ENCODE peak calls at places on chromosomes 7 and 10, in eight cellular contexts. D, J, X, P, M, H, R and U are unnamed samples.

GRCh38 chr7:84553711-84554110 is 359.1 kb upstream of the SEMA3A start:
- DNase-seq in P (no peak), R (no peak), M (no peak), J (no peak), X (no peak), D (no peak), H (no peak), U (no peak)

GRCh38 chr7:124768525-124768924 is 2.9 kb upstream of the GPR37 start:
- DNase-seq in X (no peak), H (no peak), J (no peak), P (no peak), M (no peak), R (no peak), D (no peak), U (no peak)

GRCh38 chr10:133489816-133490588 is 36.3 kb downstream of the SCART1 start:
- DNase-seq in X (no peak), R (no peak), D (no peak), M (no peak), J (no peak), H (no peak), P (no peak), U (no peak)

GRCh38 chr7:14332155-14332554 is 342.7 kb upstream of the ETV1 start:
- DNase-seq in J (no peak), R (no peak), X (peak), P (no peak), M (no peak), D (no peak), H (no peak), U (no peak)

GRCh38 chr7:47422631-47423030 is 159.3 kb downstream of the TNS3 start:
- DNase-seq in M (no peak), H (no peak), J (no peak), D (no peak), P (no peak), R (no peak), X (no peak), U (no peak)

GRCh38 chr10:117217196-117217761 is 20.0 kb downstream of the KCNK18 start:
- DNase-seq in P (peak), H (no peak), M (no peak), J (no peak), D (no peak), R (no peak), X (peak), U (no peak)

GRCh38 chr7:33764752-33765451 is 140.4 kb upstream of the BMPER start:
- DNase-seq in H (no peak), P (no peak), R (no peak), J (no peak), D (no peak), M (no peak), X (peak), U (no peak)

GRCh38 chr7:4758111-4758510 is 17.3 kb upstream of the AP5Z1 start:
- DNase-seq in X (no peak), D (no peak), P (no peak), J (no peak), M (no peak), H (no peak), R (no peak), U (no peak)

GRCh38 chr10:1454428-1454827 is 282.9 kb downstream of the ADARB2 start:
- DNase-seq in H (no peak), J (no peak), D (no peak), M (peak), P (no peak), X (no peak), R (no peak), U (no peak)

GRCh38 chr7:49433794-49434193 is 339.6 kb upstream of the VWC2 start:
- DNase-seq in M (no peak), R (no peak), P (no peak), J (no peak), H (no peak), D (no peak), X (no peak), U (no peak)

GRCh38 chr10:73954737-73955136 is 43.2 kb upstream of the VCL start:
- DNase-seq in X (no peak), M (no peak), P (no peak), J (no peak), D (no peak), H (no peak), R (no peak), U (no peak)

GRCh38 chr10:130354976-130355795 is 219.0 kb downstream of the GLRX3 start:
- DNase-seq in D (no peak), J (no peak), X (no peak), R (peak), H (no peak), M (no peak), P (no peak), U (no peak)

GRCh38 chr10:114634607-114634974 is 23.5 kb downstream of the ABLIM1 start:
- DNase-seq in R (peak), D (peak), X (peak), J (no peak), P (no peak), M (no peak), H (no peak), U (no peak)

GRCh38 chr10:7245505-7245904 is 165.3 kb downstream of the SFMBT2 start:
- DNase-seq in R (no peak), H (no peak), P (no peak), D (no peak), X (no peak), M (no peak), J (no peak), U (no peak)

GRCh38 chr7:135801045-135801693 is 52.6 kb upstream of the FAM180A start:
- DNase-seq in H (no peak), J (peak), R (no peak), M (no peak), P (peak), D (peak), X (peak), U (no peak)

GRCh38 chr10:31947144-31947926 is 18.7 kb upstream of the ARHGAP12 start:
- DNase-seq in X (peak), P (peak), H (no peak), M (no peak), R (no peak), D (peak), J (no peak), U (no peak)

GRCh38 chr10:121596668-121597503 is 1.4 kb downstream of the FGFR2 start:
- DNase-seq in D (no peak), P (peak), J (peak), R (peak), X (peak), H (no peak), M (no peak), U (no peak)

GRCh38 chr10:48656241-48656921 is 28.3 kb upstream of the WDFY4 start:
- DNase-seq in J (peak), R (peak), X (peak), M (peak), P (peak), H (peak), D (peak), U (peak)

GRCh38 chr10:94192974-94193373 is 169.8 kb downstream of the NOC3L start:
- DNase-seq in X (no peak), R (no peak), H (no peak), D (no peak), P (no peak), M (no peak), J (no peak), U (no peak)

GRCh38 chr10:124744047-124744687 is at the start of gene FAM53B:
- DNase-seq in P (peak), J (peak), R (peak), X (peak), M (peak), H (peak), D (no peak), U (peak)
- TF ChIP-seq CTCF in P (no peak), J (no peak), R (peak), X (no peak), M (peak), H (no peak), D (no peak), U (no peak)

DNA sequence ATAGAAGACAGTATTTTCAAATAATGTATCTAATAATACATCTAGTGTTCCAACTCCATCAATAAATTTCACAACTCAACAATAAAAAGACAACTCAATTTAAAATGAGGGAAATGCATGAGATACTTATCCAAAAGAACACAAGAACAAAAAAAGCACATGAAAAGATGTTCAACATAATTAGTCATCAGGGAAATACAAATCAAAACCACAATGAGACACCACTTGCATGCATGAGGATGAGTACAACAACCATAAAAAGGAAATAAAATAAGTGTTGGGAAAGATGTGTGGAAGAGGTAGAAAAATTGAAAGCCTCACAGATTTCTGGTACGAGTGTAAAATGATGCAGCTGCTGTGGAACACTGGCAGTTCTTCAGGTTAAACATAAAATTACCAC is 111.6 kb upstream of the PTPRZ1 start:
- DNase-seq in X (peak), M (no peak), H (no peak), R (no peak), D (no peak), J (no peak), P (no peak), U (no peak)
- TF ChIP-seq CTCF in X (no peak), M (no peak), H (no peak), R (no peak), D (no peak), J (no peak), P (no peak), U (no peak)

DNA sequence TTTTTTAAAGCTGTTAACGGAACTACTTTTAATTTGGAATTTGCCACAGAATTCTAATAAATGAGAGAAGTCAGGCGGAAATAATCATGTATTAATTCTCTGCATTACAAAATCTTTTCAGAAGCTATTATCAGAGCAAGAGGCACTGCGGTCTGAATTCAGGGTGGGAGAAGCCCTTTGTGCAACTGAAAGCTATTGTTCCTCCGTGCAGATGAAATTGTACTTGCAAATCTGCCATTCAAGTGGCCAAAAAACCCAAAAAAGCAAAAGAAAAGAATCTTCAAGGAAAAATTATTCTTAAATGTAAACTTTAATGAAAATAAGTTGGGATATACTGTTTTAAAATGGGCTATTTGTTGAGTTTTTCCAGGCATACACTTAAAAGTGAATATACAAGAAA is 351.0 kb downstream of the DNAJB6 start:
- DNase-seq in R (no peak), X (no peak), D (no peak), J (no peak), M (no peak), H (no peak), P (no peak), U (no peak)
- TF ChIP-seq CTCF in R (no peak), X (no peak), D (no peak), J (no peak), M (no peak), H (no peak), P (no peak), U (no peak)

GRCh38 chr10:50554995-50555568 is 68.7 kb downstream of the SGMS1 start:
- DNase-seq in R (no peak), P (no peak), D (no peak), H (no peak), X (no peak), M (no peak), J (no peak), U (no peak)
- TF ChIP-seq CTCF in R (no peak), P (no peak), D (no peak), H (no peak), X (no peak), M (no peak), J (no peak), U (no peak)

GRCh38 chr10:97179731-97180366 is 5.9 kb downstream of the SLIT1 start:
- DNase-seq in J (peak), D (no peak), X (no peak), R (peak), P (no peak), H (no peak), M (no peak), U (no peak)
- TF ChIP-seq CTCF in J (peak), D (no peak), X (peak), R (no peak), P (no peak), H (no peak), M (no peak), U (no peak)

DNA sequence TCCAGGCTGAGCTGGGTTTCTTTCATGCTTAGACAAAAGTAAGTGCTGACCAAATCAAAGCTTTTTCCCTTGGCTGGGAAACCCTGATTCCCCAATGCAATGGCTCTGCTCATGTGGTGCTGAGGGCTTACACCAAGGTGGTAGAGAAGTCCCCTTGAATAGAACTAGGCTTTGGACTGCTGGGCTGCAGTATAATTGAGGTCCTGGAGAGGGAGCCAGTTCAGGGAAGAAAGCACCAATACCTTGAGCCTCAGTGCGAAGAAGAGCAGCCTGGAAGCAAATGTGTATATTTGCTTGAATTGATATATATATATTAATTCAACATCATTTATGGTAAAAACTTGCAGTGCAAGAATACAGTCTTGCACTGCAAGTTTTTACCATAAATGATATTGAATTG is 391.1 kb downstream of the RPS24 start:
- DNase-seq in R (no peak), X (no peak), D (no peak), J (no peak), P (no peak), M (no peak), H (no peak), U (no peak)
- TF ChIP-seq CTCF in R (no peak), X (peak), D (peak), J (peak), P (peak), M (no peak), H (no peak), U (no peak)

DNA sequence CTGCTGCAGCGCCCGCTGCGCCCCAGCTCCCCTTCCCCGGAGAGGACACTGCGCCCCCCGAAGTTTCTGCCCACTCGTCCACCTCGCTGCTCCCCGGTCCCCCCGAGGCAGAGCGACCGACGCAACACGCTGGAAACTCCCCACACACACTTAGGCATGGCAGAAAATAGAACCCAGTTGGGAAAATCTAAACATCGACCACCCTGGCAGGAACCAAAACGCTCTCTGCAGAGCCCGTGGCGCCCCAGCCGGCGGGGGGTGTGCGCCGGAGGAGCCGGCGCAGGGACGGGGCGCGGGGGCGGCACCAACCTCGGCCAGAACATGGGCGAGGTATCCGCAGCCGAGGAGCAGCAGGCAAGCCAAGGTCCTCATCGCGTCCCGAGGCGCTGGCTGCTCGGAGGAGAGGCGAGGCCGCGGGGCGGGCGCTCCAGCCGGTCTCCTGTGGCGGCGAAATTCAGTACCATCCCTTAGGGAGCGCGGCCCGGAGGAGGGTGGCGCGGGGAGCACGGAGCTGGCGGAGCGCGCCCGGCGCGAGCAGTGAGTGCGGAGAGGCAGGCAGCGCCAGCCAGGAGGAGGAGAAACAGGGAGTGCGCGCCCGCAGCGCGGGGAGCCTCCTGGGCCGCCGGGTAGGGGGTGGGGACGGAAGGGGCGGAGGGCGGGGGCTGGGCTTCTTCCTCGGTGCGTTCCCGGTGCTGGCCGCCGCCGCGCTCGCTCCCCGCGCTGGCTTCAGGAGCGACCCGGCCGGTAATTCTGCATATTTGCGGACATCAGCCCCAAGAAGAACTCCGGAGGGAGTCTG is 817 bp downstream of the PDGFA start:
- DNase-seq in J (peak), X (peak), D (no peak), P (peak), R (peak), H (no peak), M (peak), U (no peak)
- TF ChIP-seq CTCF in J (no peak), X (no peak), D (no peak), P (no peak), R (no peak), H (no peak), M (no peak), U (no peak)

GRCh38 chr7:93175219-93175618 is 27.0 kb upstream of the SAMD9L start:
- DNase-seq in H (no peak), J (no peak), X (no peak), M (no peak), R (peak), D (no peak), P (no peak), U (no peak)
- TF ChIP-seq CTCF in H (no peak), J (no peak), X (no peak), M (no peak), R (no peak), D (no peak), P (no peak), U (no peak)